ENCODE peak calls at places on chromosomes 3 and 15, in six cellular contexts. Y, W, A, K, X and B are unnamed samples.

GRCh38 chr15:43911235-43911661 is 84.4 kb downstream of the WDR76 start:
- DNase-seq in Y (no peak), X (peak), K (no peak), W (peak), A (no peak), B (no peak)

GRCh38 chr3:108183178-108183577 is 39.0 kb downstream of the IFT57 start:
- DNase-seq in K (no peak), X (peak), A (no peak), Y (no peak), W (no peak), B (no peak)

GRCh38 chr15:89167267-89168176 is 53.9 kb downstream of the RLBP1 start:
- DNase-seq in Y (no peak), W (no peak), K (peak), X (peak), A (peak), B (peak)

GRCh38 chr3:186529204-186529999 is 14.8 kb downstream of the CRYGS start:
- DNase-seq in W (no peak), K (no peak), Y (no peak), X (no peak), A (no peak), B (no peak)

GRCh38 chr3:143576568-143577270 is 271.5 kb downstream of the SLC9A9 start:
- DNase-seq in W (no peak), X (no peak), Y (no peak), A (no peak), K (no peak), B (no peak)

GRCh38 chr3:373193-373784 is 176.7 kb downstream of the CHL1 start:
- DNase-seq in A (no peak), W (no peak), X (no peak), K (no peak), Y (no peak), B (no peak)

GRCh38 chr15:66515901-66516322 is 10.8 kb downstream of the ZWILCH start:
- DNase-seq in W (no peak), A (no peak), K (no peak), X (no peak), Y (no peak), B (no peak)

GRCh38 chr3:102909904-102910303 is 475.1 kb downstream of the ZPLD1 start:
- DNase-seq in W (no peak), K (no peak), X (no peak), Y (no peak), A (no peak), B (no peak)

GRCh38 chr3:196660381-196661166 is 21.1 kb downstream of the NRROS start:
- DNase-seq in K (peak), X (no peak), Y (no peak), A (no peak), W (no peak), B (no peak)

GRCh38 chr15:25501828-25502446 is 63.1 kb upstream of the UBE3A start:
- DNase-seq in Y (peak), A (no peak), W (no peak), K (no peak), X (peak), B (no peak)

GRCh38 chr3:50450135-50450911 is 53.1 kb downstream of the CACNA2D2 start:
- DNase-seq in A (peak), Y (no peak), X (peak), K (no peak), W (no peak), B (no peak)

GRCh38 chr15:92663250-92663951 is 7.8 kb upstream of the FAM174B start:
- DNase-seq in W (no peak), Y (no peak), K (no peak), A (peak), X (no peak), B (peak)

GRCh38 chr3:13045904-13046568 is 27.2 kb downstream of the IQSEC1 start:
- DNase-seq in A (peak), Y (no peak), W (no peak), K (no peak), X (no peak), B (peak)

GRCh38 chr15:50265620-50266019 is at the start of gene HDC:
- DNase-seq in K (no peak), Y (no peak), X (no peak), W (no peak), A (no peak), B (no peak)

GRCh38 chr15:27873825-27874224 is 225.3 kb downstream of the OCA2 start:
- DNase-seq in K (no peak), W (no peak), X (no peak), Y (no peak), A (no peak), B (no peak)

GRCh38 chr15:27422997-27423396 is 452.0 kb downstream of the GABRG3 start:
- DNase-seq in K (no peak), A (no peak), Y (no peak), W (no peak), X (no peak), B (no peak)

GRCh38 chr3:195597848-195598247 is 14.1 kb upstream of the APOD start:
- DNase-seq in Y (no peak), X (no peak), W (no peak), K (no peak), A (no peak), B (no peak)

GRCh38 chr3:62531494-62531893 is 158.1 kb upstream of the FEZF2 start:
- DNase-seq in W (no peak), X (no peak), Y (no peak), A (no peak), K (no peak), B (no peak)

GRCh38 chr3:49017978-49018706 is at the start of gene DALRD3:
- DNase-seq in Y (peak), X (peak), W (no peak), A (peak), K (peak), B (peak)

GRCh38 chr15:40364259-40364658 is 6.2 kb downstream of the DISP2 start:
- DNase-seq in W (no peak), Y (no peak), K (no peak), X (no peak), A (no peak), B (no peak)

GRCh38 chr3:172012775-172013174 is 26.6 kb upstream of the FNDC3B start:
- DNase-seq in A (no peak), W (no peak), K (no peak), X (no peak), Y (no peak), B (no peak)

GRCh38 chr3:133821767-133822638 is 16.4 kb downstream of the SRPRB start:
- DNase-seq in A (no peak), Y (no peak), K (peak), X (peak), W (no peak), B (no peak)

GRCh38 chr3:157667493-157667892 is 164.3 kb upstream of the VEPH1 start:
- DNase-seq in A (no peak), W (no peak), X (no peak), K (no peak), Y (no peak), B (no peak)

GRCh38 chr15:100934735-100935134 is 15.6 kb downstream of the LRRK1 start:
- DNase-seq in Y (no peak), K (no peak), A (no peak), W (no peak), X (peak), B (no peak)
- TF ChIP-seq CTCF in Y (no peak), K (no peak), A (peak), W (no peak), X (peak), B (no peak)

GRCh38 chr15:31302778-31303433 is 23.7 kb upstream of the KLF13 start:
- DNase-seq in A (no peak), W (no peak), Y (no peak), K (no peak), X (no peak), B (peak)
- TF ChIP-seq CTCF in A (peak), W (no peak), Y (no peak), K (no peak), X (peak), B (no peak)

GRCh38 chr3:10709110-10709781 is 106.8 kb upstream of the SLC6A11 start:
- DNase-seq in K (no peak), X (no peak), A (no peak), W (no peak), Y (no peak), B (no peak)
- TF ChIP-seq CTCF in K (no peak), X (no peak), A (no peak), W (no peak), Y (no peak), B (no peak)

GRCh38 chr15:79168922-79169322 is 78.3 kb upstream of the RASGRF1 start:
- DNase-seq in Y (peak), X (no peak), A (no peak), W (no peak), K (peak), B (no peak)
- TF ChIP-seq CTCF in Y (no peak), X (no peak), A (no peak), W (no peak), K (no peak), B (no peak)

GRCh38 chr15:58308742-58309355 is 122.9 kb upstream of the LIPC start:
- DNase-seq in A (no peak), X (no peak), K (no peak), W (no peak), Y (no peak), B (no peak)
- TF ChIP-seq CTCF in A (peak), X (no peak), K (no peak), W (no peak), Y (peak), B (no peak)

GRCh38 chr15:64753419-64754185 is 21.8 kb downstream of the RBPMS2 start:
- DNase-seq in W (no peak), A (peak), X (no peak), Y (no peak), K (no peak), B (peak)

GRCh38 chr15:64748251-64748650 is 27.1 kb downstream of the RBPMS2 start:
- DNase-seq in A (no peak), K (no peak), X (no peak), W (no peak), Y (no peak), B (no peak)

GRCh38 chr15:64749999-64750657 is 25.3 kb downstream of the RBPMS2 start:
- DNase-seq in A (no peak), X (peak), Y (peak), K (no peak), W (no peak), B (no peak)

GRCh38 chr15:64749167-64749566 is 26.2 kb downstream of the RBPMS2 start:
- DNase-seq in A (no peak), W (peak), X (peak), Y (no peak), K (no peak), B (no peak)

GRCh38 chr15:64751464-64751863 is 23.9 kb downstream of the RBPMS2 start:
- DNase-seq in A (no peak), X (no peak), K (no peak), W (no peak), Y (no peak), B (no peak)
- TF ChIP-seq CTCF in A (no peak), X (no peak), K (no peak), W (no peak), Y (no peak), B (no peak)